ENCODE peak calls at places on chromosomes 5 and 9, in five cellular contexts. U, C, I, B and M are unnamed samples.

GRCh38 chr5:168295574-168296201 is 4.2 kb downstream of the WWC1 start:
- DNase-seq in I (no peak), B (peak), U (no peak), C (peak), M (peak)

GRCh38 chr9:85178486-85178885 is 509.0 kb downstream of the NTRK2 start:
- DNase-seq in C (peak), U (no peak), I (no peak), B (peak), M (peak)

GRCh38 chr5:172902497-172903472 is 56.4 kb upstream of the RPL26L1 start:
- DNase-seq in C (peak), U (no peak), B (peak), I (peak), M (peak)

GRCh38 chr5:172659909-172660628 is 19.0 kb downstream of the NEURL1B start:
- DNase-seq in I (peak), C (no peak), B (peak), U (no peak), M (peak)

GRCh38 chr5:172716796-172717313 is 54.1 kb downstream of the DUSP1 start:
- DNase-seq in I (peak), B (peak), C (peak), U (peak), M (peak)

GRCh38 chr9:12718482-12719026 is 25.4 kb downstream of the TYRP1 start:
- DNase-seq in U (no peak), B (peak), C (peak), I (no peak), M (peak)

GRCh38 chr9:132627120-132627519 is 42.7 kb downstream of the DDX31 start:
- DNase-seq in B (no peak), C (no peak), U (no peak), I (no peak), M (no peak)

GRCh38 chr5:10077721-10078551 is 171.8 kb downstream of the ATPSCKMT start:
- DNase-seq in I (no peak), B (no peak), U (no peak), C (no peak), M (no peak)

GRCh38 chr9:88173378-88173999 is 35.2 kb upstream of the SPATA31C2 start:
- DNase-seq in U (peak), I (no peak), C (peak), B (peak), M (peak)

GRCh38 chr9:93575706-93576295 is 583 bp upstream of the PHF2 start:
- DNase-seq in I (peak), C (peak), B (peak), U (no peak), M (peak)

GRCh38 chr5:153159611-153160010 is 330.9 kb upstream of the GRIA1 start:
- DNase-seq in I (no peak), U (no peak), C (no peak), B (no peak), M (no peak)